ENCODE peak calls at places on chromosomes 1 and 21, in seven cellular contexts. L is anterior cingulate cortex; O is T-helper 2 cell; Y is stimulated activated CD4-positive, alpha-beta T cell treated with anti-CD3 and anti-CD28 coated beads, TNF-alpha, amount 100 ng/mL, for 1 hour; F is GM23338; K is progenitor cell of endocrine pancreas; T is HEK293T. V is an unnamed sample.

GRCh38 chr1:180542530-180543171 is 16.1 kb upstream of the OVAAL start:
- DNase-seq in L (peak), O (no peak), Y (no peak), F (no peak), K (no peak), T (no peak), V (peak)

GRCh38 chr21:34974162-34974981 is 74.7 kb downstream of the RUNX1 start:
- DNase-seq in L (no peak), O (no peak), Y (no peak), F (no peak), K (no peak), T (no peak), V (no peak)

GRCh38 chr21:35014302-35015044 is 34.6 kb downstream of the RUNX1 start:
- DNase-seq in L (no peak), O (no peak), Y (no peak), F (no peak), K (no peak), T (no peak), V (no peak)

GRCh38 chr1:38030596-38031512 is 15.7 kb downstream of the POU3F1 start:
- DNase-seq in L (no peak), O (no peak), Y (no peak), F (no peak), K (no peak), T (no peak), V (no peak)

GRCh38 chr1:98110674-98111073 is 189.8 kb upstream of the DPYD start:
- DNase-seq in L (no peak), O (no peak), Y (no peak), F (no peak), K (no peak), T (no peak), V (peak)

GRCh38 chr1:184545601-184546000 is 158.8 kb downstream of the C1orf21 start:
- DNase-seq in L (no peak), O (no peak), Y (no peak), F (no peak), K (no peak), T (no peak), V (no peak)

GRCh38 chr1:2611621-2612437 is 21.0 kb downstream of the MMEL1 start:
- DNase-seq in L (no peak), O (no peak), Y (no peak), F (no peak), K (peak), T (no peak), V (no peak)

GRCh38 chr1:235923466-235924008 is 56.8 kb upstream of the LYST start:
- DNase-seq in L (no peak), O (no peak), Y (no peak), F (no peak), K (no peak), T (no peak), V (no peak)

GRCh38 chr1:61434276-61434675 is 290.7 kb downstream of the TM2D1 start:
- DNase-seq in L (no peak), O (no peak), Y (no peak), F (no peak), K (no peak), T (no peak), V (no peak)

GRCh38 chr1:109312246-109312645 is 5.4 kb upstream of the MYBPHL start:
- DNase-seq in L (no peak), O (no peak), Y (no peak), F (no peak), K (no peak), T (no peak), V (peak)

GRCh38 chr1:70896224-70896623 is 151.4 kb downstream of the PTGER3 start:
- DNase-seq in L (no peak), O (no peak), Y (no peak), F (peak), K (no peak), T (no peak), V (peak)

GRCh38 chr1:18419845-18420184 is 60.9 kb upstream of the KLHDC7A start:
- DNase-seq in L (no peak), O (no peak), Y (no peak), F (no peak), K (no peak), T (no peak), V (no peak)

GRCh38 chr1:204285438-204286322 is 71.9 kb upstream of the GOLT1A start:
- DNase-seq in L (no peak), O (no peak), Y (no peak), F (peak), K (no peak), T (no peak), V (no peak)

GRCh38 chr1:22773981-22774471 is 63.4 kb downstream of the EPHB2 start:
- DNase-seq in L (peak), O (no peak), Y (no peak), F (no peak), K (no peak), T (no peak), V (no peak)

GRCh38 chr1:230834292-230834691 is 34.0 kb downstream of the C1orf198 start:
- DNase-seq in L (no peak), O (no peak), Y (no peak), F (no peak), K (no peak), T (no peak), V (no peak)

GRCh38 chr1:165747632-165748452 is 20.8 kb downstream of the TMCO1 start:
- DNase-seq in L (no peak), O (no peak), Y (no peak), F (no peak), K (no peak), T (no peak), V (no peak)

GRCh38 chr1:192516776-192517297 is 58.7 kb upstream of the RGS1 start:
- DNase-seq in L (no peak), O (peak), Y (peak), F (no peak), K (no peak), T (no peak), V (peak)

GRCh38 chr21:31180256-31181088 is 142.2 kb upstream of the KRTAP19-8 start:
- DNase-seq in L (no peak), O (no peak), Y (no peak), F (peak), K (no peak), T (peak), V (peak)

GRCh38 chr1:166121010-166121409 is 45.8 kb downstream of the FAM78B start:
- DNase-seq in L (no peak), O (no peak), Y (no peak), F (no peak), K (no peak), T (no peak), V (no peak)

GRCh38 chr1:4047666-4048065 is 147.6 kb upstream of the C1orf174 start:
- DNase-seq in L (no peak), O (no peak), Y (no peak), F (no peak), K (no peak), T (no peak), V (no peak)

GRCh38 chr1:47997289-47998200 is at the start of gene TRABD2B:
- DNase-seq in L (peak), O (peak), Y (peak), F (peak), K (peak), T (peak), V (peak)

GRCh38 chr21:37369307-37369854 is 2.8 kb downstream of the DYRK1A start:
- DNase-seq in L (no peak), O (no peak), Y (no peak), F (no peak), K (no peak), T (no peak), V (no peak)

GRCh38 chr1:79501153-79501552 is 494.6 kb upstream of the ADGRL4 start:
- DNase-seq in L (no peak), O (no peak), Y (no peak), F (no peak), K (no peak), T (no peak), V (no peak)

GRCh38 chr1:20540281-20540680 is 12.1 kb upstream of the FAM43B start:
- DNase-seq in L (no peak), O (no peak), Y (no peak), F (no peak), K (no peak), T (no peak), V (no peak)

GRCh38 chr1:198500026-198500425 is 40.5 kb downstream of the ATP6V1G3 start:
- DNase-seq in L (no peak), O (no peak), Y (no peak), F (no peak), K (no peak), T (no peak), V (no peak)

GRCh38 chr1:8660455-8660854 is 157.0 kb downstream of the RERE start:
- DNase-seq in L (peak), O (no peak), Y (no peak), F (no peak), K (no peak), T (no peak), V (peak)

GRCh38 chr1:60262701-60263100 is 189.1 kb upstream of the C1orf87 start:
- DNase-seq in L (no peak), O (no peak), Y (no peak), F (no peak), K (no peak), T (no peak), V (no peak)

V was measured in LHCN-M2.